ENCODE peak calls at places on chromosomes 11 and 22, in ten cellular contexts. O is stimulated activated CD4-positive, alpha-beta T cell treated with anti-CD3 and anti-CD28 coated beads, Interleukin-4, amount 100 ng/mL, for 48 hours; I is head of caudate nucleus; T is activated T-helper 1 cell treated with Interleukin-2 at 50 U/mL for 16 hours; Z is NCI-H1092; V is GM10248; E is stimulated activated CD8-positive, alpha-beta memory T cell treated with anti-CD3 and anti-CD28 coated beads, Interleukin-7, amount 100 ng/mL, for 4 hours; A is activated CD4-positive, alpha-beta T cell treated with anti-CD3 and anti-CD28 coated beads for 24 hours; J is HTR-8/SVneo; P is MCF 10A. X is an unnamed sample.

GRCh38 chr11:125085301-125086081 is 22.4 kb downstream of the SLC37A2 start:
- DNase-seq in O (no peak), I (no peak), T (no peak), Z (no peak), V (peak), E (no peak), A (no peak), J (no peak), P (no peak), X (no peak)

GRCh38 chr11:65352783-65353182 is 1.8 kb upstream of the TIGD3 start:
- DNase-seq in O (no peak), I (no peak), T (no peak), Z (no peak), V (no peak), E (no peak), A (no peak), J (no peak), P (no peak), X (no peak)

GRCh38 chr11:15327786-15328231 is 213.1 kb downstream of the INSC start:
- DNase-seq in O (peak), I (peak), T (no peak), Z (peak), V (peak), E (no peak), A (peak), J (peak), P (peak), X (no peak)

GRCh38 chr22:20312396-20313191 is 7.3 kb downstream of the DGCR6L start:
- DNase-seq in O (no peak), I (peak), T (no peak), Z (no peak), V (no peak), E (no peak), A (no peak), J (no peak), P (no peak), X (peak)

GRCh38 chr11:64971421-64972233 is at the start of gene MAJIN:
- DNase-seq in O (peak), I (peak), T (peak), Z (no peak), V (peak), E (peak), A (peak), J (no peak), P (no peak), X (peak)

GRCh38 chr11:12060385-12060980 is 49.9 kb upstream of the MICAL2 start:
- DNase-seq in O (no peak), I (no peak), T (no peak), Z (no peak), V (no peak), E (no peak), A (no peak), J (no peak), P (no peak), X (no peak)

GRCh38 chr11:117421041-117421440 is 93.4 kb downstream of the CEP164 start:
- DNase-seq in O (no peak), I (no peak), T (no peak), Z (no peak), V (no peak), E (no peak), A (no peak), J (no peak), P (no peak), X (no peak)

GRCh38 chr11:73233211-73233610 is 15.1 kb downstream of the P2RY2 start:
- DNase-seq in O (no peak), I (no peak), T (no peak), Z (no peak), V (no peak), E (no peak), A (no peak), J (no peak), P (no peak), X (no peak)

GRCh38 chr11:7973011-7973410 is 7.8 kb upstream of the NLRP10 start:
- DNase-seq in O (no peak), I (no peak), T (no peak), Z (no peak), V (no peak), E (no peak), A (no peak), J (no peak), P (no peak), X (no peak)